ENCODE peak calls at places on chromosomes 1 and 21, in four cellular contexts. K, W, R and U are unnamed samples.
A peak's percentile ranks its signal among the peaks of the same experiment; 100 is the strongest.

GRCh38 chr1:183159960-183160359 is 26.1 kb upstream of the LAMC2 start:
- DNase-seq in W (peak; percentile 2), R (no peak), K (no peak), U (no peak)

GRCh38 chr21:27406297-27407009 is 439.6 kb upstream of the ADAMTS5 start:
- DNase-seq in R (no peak), W (no peak), K (no peak), U (no peak)

GRCh38 chr1:113990966-113991365 is 11.7 kb downstream of the OLFML3 start:
- DNase-seq in R (no peak), K (no peak), W (no peak), U (no peak)

GRCh38 chr1:116737020-116737854 is 17.0 kb upstream of the CD2 start:
- DNase-seq in R (peak; percentile 7), K (peak; percentile 66), W (peak; percentile 31), U (peak; percentile 66)

GRCh38 chr1:56483104-56483503 is 96.3 kb downstream of the PLPP3 start:
- DNase-seq in R (no peak), K (no peak), W (no peak), U (no peak)

GRCh38 chr1:100544791-100545190 is 6.9 kb downstream of the GPR88 start:
- DNase-seq in R (no peak), K (no peak), W (no peak), U (no peak)

GRCh38 chr1:41653574-41653973 is 169.1 kb upstream of the EDN2 start:
- DNase-seq in W (no peak), K (no peak), R (no peak), U (no peak)

GRCh38 chr1:182207300-182207699 is 145.8 kb upstream of the ZNF648 start:
- DNase-seq in K (no peak), R (no peak), W (no peak), U (no peak)

GRCh38 chr1:37513795-37514349 is 694 bp downstream of the MEAF6 start:
- DNase-seq in R (peak; percentile 40), K (no peak), W (no peak), U (peak; percentile 36)

GRCh38 chr1:33394716-33395115 is 36.2 kb downstream of the PHC2 start:
- DNase-seq in W (no peak), R (no peak), K (no peak), U (no peak)

GRCh38 chr1:173603056-173603591 is at the start of gene SLC9C2:
- DNase-seq in K (no peak), W (no peak), R (no peak), U (no peak)

GRCh38 chr1:27689423-27690173 is 17.6 kb upstream of the IFI6 start:
- DNase-seq in W (no peak), K (peak; percentile 60), R (no peak), U (no peak)

GRCh38 chr1:184242507-184242943 is 144.3 kb upstream of the C1orf21 start:
- DNase-seq in R (no peak), K (no peak), W (no peak), U (no peak)

GRCh38 chr1:167565922-167566321 is 12.4 kb upstream of the CREG1 start:
- DNase-seq in W (no peak), R (no peak), K (no peak), U (no peak)

GRCh38 chr1:204132718-204133117 is 19.1 kb downstream of the ETNK2 start:
- DNase-seq in R (no peak), W (no peak), K (no peak), U (no peak)

GRCh38 chr1:51139474-51139873 is 37.4 kb downstream of the C1orf185 start:
- DNase-seq in R (no peak), K (no peak), W (no peak), U (no peak)

GRCh38 chr1:59903136-59903754 is 23.3 kb downstream of the CYP2J2 start:
- DNase-seq in K (no peak), R (peak; percentile 32), W (no peak), U (peak; percentile 32)

GRCh38 chr1:44030606-44031050 is 634 bp downstream of the SLC6A9 start:
- DNase-seq in W (no peak), R (peak; percentile 34), K (no peak), U (peak; percentile 44)

GRCh38 chr1:115374598-115374997 is 36.5 kb upstream of the NGF start:
- DNase-seq in W (no peak), R (no peak), K (no peak), U (no peak)

GRCh38 chr1:201886103-201886885 is 2.4 kb upstream of the SHISA4 start:
- DNase-seq in R (no peak), W (no peak), K (no peak), U (no peak)

GRCh38 chr1:157004286-157004685 is 41.3 kb downstream of the ARHGEF11 start:
- DNase-seq in R (no peak), K (no peak), W (no peak), U (no peak)

DNA sequence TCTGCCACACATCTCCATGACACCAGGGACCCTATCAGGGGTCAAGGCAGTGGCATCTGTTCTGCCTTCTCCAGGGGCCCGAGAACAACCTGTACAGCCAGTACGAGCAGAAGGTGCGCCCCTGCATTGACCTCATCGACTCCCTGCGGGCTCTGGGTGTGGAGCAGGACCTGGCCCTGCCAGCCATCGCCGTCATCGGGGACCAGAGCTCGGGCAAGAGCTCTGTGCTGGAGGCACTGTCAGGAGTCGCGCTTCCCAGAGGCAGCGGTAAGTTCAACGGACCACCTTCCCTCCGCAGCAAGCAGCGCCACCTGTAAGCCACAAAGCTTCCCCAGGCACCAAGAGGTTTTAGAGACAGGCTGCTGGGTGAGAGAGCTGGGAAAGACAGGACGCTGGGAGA is 15.9 kb downstream of the MX2 start:
- DNase-seq in K (no peak), W (no peak), R (no peak), U (no peak)
- TF ChIP-seq SUZ12 in K (no peak), W (no peak), R (no peak), U (no peak)

GRCh38 chr1:36034692-36035091 is 49.2 kb upstream of the TEKT2 start:
- DNase-seq in W (no peak), K (no peak), R (no peak), U (no peak)
- TF ChIP-seq YY1 in W (no peak), K (no peak), R (no peak), U (no peak)

GRCh38 chr1:24459551-24460266 is 42.9 kb upstream of the RCAN3 start:
- DNase-seq in R (no peak), W (no peak), K (no peak), U (no peak)
- H3K9ac ChIP-seq in R (no peak overlapping the region), W (no peak overlapping the region), K (no peak overlapping the region), U (no peak overlapping the region)

GRCh38 chr1:29633784-29634183 is 397.5 kb downstream of the PTPRU start:
- DNase-seq in K (no peak), W (no peak), R (no peak), U (no peak)

GRCh38 chr1:29631836-29632420 is 395.6 kb downstream of the PTPRU start:
- DNase-seq in W (no peak), K (no peak), R (no peak), U (no peak)

GRCh38 chr1:29632436-29633270 is 396.3 kb downstream of the PTPRU start:
- DNase-seq in K (no peak), W (no peak), R (no peak), U (no peak)

GRCh38 chr1:29634324-29635072 is 398.2 kb downstream of the PTPRU start:
- DNase-seq in R (no peak), K (no peak), W (no peak), U (no peak)

GRCh38 chr1:29633271-29633615 is 396.9 kb downstream of the PTPRU start:
- DNase-seq in R (no peak), W (no peak), K (no peak), U (no peak)
- TF ChIP-seq SUZ12 in R (no peak), W (no peak), K (no peak), U (no peak)

GRCh38 chr21:24995206-24995605 is 612.1 kb downstream of the MRPL39 start:
- DNase-seq in K (no peak), W (no peak), R (no peak), U (no peak)
- TF ChIP-seq YY1 in K (no peak), W (no peak), R (no peak), U (no peak)

GRCh38 chr1:17700981-17701870 is 53.9 kb upstream of the ACTL8 start:
- DNase-seq in R (no peak), K (no peak), W (no peak), U (no peak)
- H3K9ac ChIP-seq in R (peak overlapping the region; percentile 40), K (no peak overlapping the region), W (no peak overlapping the region), U (peak overlapping the region; percentile 42)

DNA sequence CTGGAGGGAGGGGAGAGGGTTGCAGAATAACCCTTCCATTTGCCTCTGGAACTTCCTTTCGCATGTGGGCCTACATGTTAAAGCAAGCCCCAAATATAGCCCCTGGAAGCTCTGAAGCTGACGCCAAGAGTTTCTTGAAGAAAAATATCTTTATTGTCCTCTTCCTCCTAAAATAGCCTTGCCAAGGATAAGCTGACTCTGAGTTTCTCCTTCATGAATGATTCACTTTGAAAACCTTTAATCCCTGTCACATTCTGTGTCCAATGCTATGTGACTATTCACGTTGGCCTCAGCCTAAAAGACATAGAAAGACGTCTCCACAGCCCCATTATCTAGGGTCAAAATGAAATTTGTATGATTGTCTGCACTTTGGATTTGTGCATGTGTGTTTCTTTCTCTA is 6.4 kb downstream of the C1orf116 start:
- DNase-seq in R (no peak), K (no peak), W (no peak), U (no peak)
- TF ChIP-seq SUZ12 in R (no peak), K (no peak), W (no peak), U (no peak)

DNA sequence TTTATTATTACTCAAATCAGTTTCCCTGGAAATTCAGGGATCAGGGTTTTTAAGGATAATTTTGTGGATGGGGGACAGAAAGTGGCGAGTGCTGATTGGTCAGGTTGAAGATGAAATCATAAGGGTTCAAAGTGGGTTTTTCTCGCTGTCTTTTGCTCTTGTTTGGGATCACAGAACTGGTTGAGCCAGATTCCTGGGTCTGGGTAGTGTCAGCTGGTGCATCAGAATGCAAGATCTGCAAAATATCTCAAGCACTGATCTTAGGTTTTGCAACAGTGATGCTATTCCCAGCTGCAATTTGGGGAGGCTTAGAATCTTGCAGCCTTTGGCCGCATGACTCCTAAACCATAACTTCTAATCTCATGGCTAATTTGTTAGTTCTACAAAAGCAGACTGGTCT is 9.3 kb downstream of the CHI3L2 start:
- DNase-seq in K (no peak), R (no peak), W (no peak), U (no peak)
- TF ChIP-seq YY1 in K (no peak), R (no peak), W (no peak), U (no peak)